ENCODE peak calls at places on chromosomes 7 and 10, in four cellular contexts. Z is K562, P is A549, U is HepG2. M is an unnamed sample.

GRCh38 chr7:152760384-152761115 is 998 bp downstream of the ACTR3B start:
- DNase-seq in P (no peak), U (no peak), Z (peak; percentile 33), M (no peak)

GRCh38 chr10:60978287-60979115 is 34.5 kb upstream of the RHOBTB1 start:
- DNase-seq in P (no peak), U (peak; percentile 89), Z (peak; percentile 78), M (no peak)

GRCh38 chr7:77570330-77571011 is 33.4 kb downstream of the PTPN12 start:
- DNase-seq in P (no peak), U (peak; percentile 41), Z (no peak), M (no peak)

GRCh38 chr10:62759599-62760175 is 44.8 kb upstream of the ADO start:
- DNase-seq in U (no peak), Z (no peak), P (no peak), M (no peak)

GRCh38 chr10:73887038-73888015 is 13.0 kb upstream of the CAMK2G start:
- DNase-seq in U (no peak), P (peak; percentile 62), Z (no peak), M (no peak)

GRCh38 chr10:30974355-30974754 is 57.3 kb downstream of the ZNF438 start:
- DNase-seq in U (no peak), Z (no peak), P (no peak), M (no peak)

GRCh38 chr10:132697568-132698200 is 88.3 kb downstream of the NKX6-2 start:
- DNase-seq in Z (no peak), U (no peak), P (no peak), M (peak; percentile 3)

GRCh38 chr7:21507627-21508343 is 35.1 kb upstream of the DNAH11 start:
- DNase-seq in Z (peak; percentile 19), P (no peak), U (peak; percentile 34), M (peak; percentile 71)

GRCh38 chr7:146966274-146966673 is 849.7 kb downstream of the CNTNAP2 start:
- DNase-seq in U (no peak), Z (no peak), P (no peak), M (no peak)

DNA sequence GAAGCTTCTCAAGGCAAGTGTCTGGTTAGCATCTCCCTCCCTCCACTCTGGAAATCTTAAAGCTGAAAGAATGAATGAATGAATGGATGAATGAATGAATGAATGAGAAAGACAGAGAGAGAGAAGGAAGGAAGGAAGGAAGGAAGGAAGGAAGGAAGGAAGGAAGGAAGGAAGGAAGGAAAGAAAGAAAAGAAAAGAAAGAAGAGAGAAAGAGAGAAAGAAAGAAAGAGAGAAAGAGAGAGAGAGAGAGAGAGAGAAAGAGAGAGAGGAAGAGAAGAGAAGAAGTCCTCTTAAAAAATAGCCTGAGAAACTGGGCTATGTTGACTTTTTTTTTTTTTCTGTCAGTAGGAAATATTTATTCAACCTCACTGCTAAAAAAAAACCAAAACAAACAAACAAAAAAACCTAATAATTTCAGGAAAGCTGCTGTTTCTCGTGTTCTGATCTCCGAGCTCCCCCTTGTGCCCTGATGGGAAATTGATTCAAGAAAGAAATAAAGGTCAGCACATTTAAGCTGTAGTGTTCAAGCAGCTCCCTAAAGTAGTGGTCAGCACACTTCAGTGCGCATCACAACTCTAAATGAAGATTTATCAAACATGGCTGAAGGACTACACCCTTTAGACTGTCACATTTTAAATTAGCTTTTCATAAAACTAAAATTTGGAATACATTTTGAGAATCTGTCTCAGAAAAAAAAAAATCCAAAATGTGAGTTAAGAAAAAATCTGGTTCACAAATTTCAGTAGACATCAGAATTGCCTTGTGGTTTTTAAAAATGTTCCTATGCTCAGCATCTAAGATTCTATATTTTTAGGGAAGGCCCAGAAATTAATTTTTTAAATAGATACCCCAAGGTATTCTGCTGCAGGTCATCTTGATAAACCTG is 154.3 kb downstream of the ELAPOR2 start:
- DNase-seq in Z (peak; percentile 20), P (peak; percentile 1), U (peak; percentile 16), M (peak; percentile 12)
- TF ChIP-seq HMGXB4 in Z (no peak), P (no peak), U (no peak), M (no peak)

GRCh38 chr7:99601656-99602310 is 3.7 kb downstream of the TMEM225B start:
- DNase-seq in Z (no peak), P (no peak), U (no peak), M (peak; percentile 48)
- TF ChIP-seq HMGXB4 in Z (no peak), P (no peak), U (no peak), M (no peak)

GRCh38 chr7:100654908-100655831 is 1.1 kb downstream of the ACTL6B start:
- DNase-seq in P (no peak), U (no peak), Z (no peak), M (no peak)

GRCh38 chr7:100649826-100650565 is 6.3 kb downstream of the ACTL6B start:
- DNase-seq in Z (no peak), P (no peak), U (no peak), M (no peak)
- TF ChIP-seq HMGXB4 in Z (no peak), P (no peak), U (no peak), M (no peak)

DNA sequence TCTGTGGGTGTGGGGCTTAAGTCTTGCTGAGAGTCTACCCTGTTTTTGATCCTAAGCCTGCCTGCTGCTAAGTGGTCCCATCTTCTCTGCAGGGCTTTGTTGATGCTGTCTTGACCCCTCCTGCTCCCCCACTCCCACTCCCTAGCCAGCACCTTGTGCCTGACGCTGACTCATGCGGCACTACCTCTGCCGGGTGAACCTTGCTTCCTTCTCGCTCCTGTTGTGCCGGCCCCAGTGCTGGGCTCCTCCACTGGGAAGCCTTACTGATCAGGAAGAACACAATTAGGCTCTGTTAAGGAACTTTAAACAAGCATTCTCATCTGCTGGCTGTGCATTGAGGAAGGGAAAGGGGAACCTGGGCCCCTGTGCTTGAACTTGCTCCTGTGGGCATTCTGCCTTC is 440.3 kb downstream of the PLXNA4 start:
- DNase-seq in P (no peak), Z (no peak), U (no peak), M (no peak)
- TF ChIP-seq HMGXB4 in P (no peak), Z (no peak), U (no peak), M (no peak)

DNA sequence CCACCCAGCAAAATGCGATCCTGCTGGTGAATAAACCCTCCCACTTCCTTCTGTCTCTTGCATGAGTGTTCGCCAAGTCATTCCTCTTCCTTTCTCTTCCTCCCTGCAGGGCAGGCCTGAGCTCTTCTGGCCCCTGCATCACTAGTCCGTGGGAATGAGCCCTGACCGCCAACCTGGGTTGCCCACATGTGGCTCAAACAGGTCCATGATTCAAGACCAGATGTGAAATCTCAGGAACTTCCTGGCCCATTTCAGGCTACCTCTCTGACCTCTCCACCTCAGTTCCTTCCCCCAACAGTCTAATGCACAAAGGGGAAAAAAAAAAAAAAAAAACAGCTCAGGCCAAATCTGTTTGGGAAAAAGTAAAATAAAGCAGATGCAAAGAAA is 5.4 kb upstream of the YWHAG start:
- DNase-seq in U (no peak), P (no peak), Z (no peak), M (no peak)
- TF ChIP-seq HMGXB4 in U (no peak), P (no peak), Z (no peak), M (no peak)

DNA sequence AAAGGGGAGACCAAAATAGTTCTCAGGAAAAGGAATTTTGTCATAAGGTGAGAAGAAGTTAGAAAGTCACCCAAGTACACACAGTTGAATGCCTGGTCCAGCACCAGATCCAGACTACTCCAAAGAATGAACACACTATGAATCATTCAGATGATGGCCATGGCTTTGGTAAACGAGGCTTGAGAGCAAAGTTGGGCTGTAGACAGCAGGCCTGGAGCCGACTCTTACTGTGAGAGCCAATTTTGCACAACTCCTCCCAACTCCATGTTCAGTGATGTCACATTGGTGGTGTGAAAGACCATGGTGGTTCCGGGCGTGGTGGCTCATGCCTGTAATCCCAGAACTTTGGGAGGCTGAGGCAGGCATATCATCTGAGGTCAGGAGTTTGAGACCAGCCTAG is 131.6 kb downstream of the PKD1L1 start:
- DNase-seq in Z (no peak), P (no peak), U (peak; percentile 35), M (no peak)
- TF ChIP-seq HMGXB4 in Z (no peak), P (no peak), U (no peak), M (no peak)

DNA sequence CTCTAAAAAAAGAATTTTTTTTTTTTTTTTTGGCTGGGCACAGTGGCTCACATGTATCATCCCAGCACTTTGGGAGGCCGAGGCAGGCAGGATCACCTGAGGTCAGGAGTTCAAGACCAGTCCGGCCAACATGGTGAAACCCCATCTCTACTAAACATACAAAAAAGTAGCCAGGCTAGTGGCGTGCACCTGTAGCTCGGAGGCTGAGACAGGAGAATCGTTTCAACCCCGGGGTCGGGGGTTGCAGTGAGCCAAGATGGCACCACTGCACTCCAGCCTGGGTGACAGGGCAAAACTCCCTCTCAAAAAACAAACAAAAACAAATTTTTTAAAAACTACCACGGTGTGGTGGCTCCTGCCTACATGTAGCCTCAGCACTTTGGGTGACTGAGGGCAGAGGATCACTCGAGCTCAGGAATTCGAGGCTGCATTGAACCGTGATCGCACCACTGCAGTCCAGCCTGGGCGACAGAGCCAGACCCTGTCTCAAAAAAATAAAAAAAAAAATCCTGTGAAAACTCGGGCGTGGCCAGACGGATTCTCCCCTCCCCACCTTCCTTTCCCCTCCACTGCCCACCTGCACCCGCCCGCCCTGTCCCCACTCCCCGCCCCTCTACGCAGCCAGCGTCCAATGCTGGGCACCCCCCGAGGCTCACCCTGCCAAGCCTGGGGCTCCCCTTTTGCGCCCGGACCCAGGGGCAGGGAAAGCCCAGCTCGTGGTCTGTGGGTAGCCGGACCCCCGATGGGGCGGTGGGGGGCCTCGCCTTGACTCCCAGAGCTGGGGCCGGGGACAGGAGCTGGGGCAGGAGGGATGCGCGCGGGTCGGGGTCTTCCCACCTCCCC is 678 bp upstream of the ORAI2 start:
- DNase-seq in Z (no peak), U (no peak), P (no peak), M (no peak)
- TF ChIP-seq HMGXB4 in Z (no peak), U (no peak), P (no peak), M (no peak)

GRCh38 chr10:134743-135600 is at the start of gene ZMYND11:
- DNase-seq in P (no peak), U (no peak), Z (peak; percentile 72), M (peak; percentile 53)
- TF ChIP-seq HMGXB4 in P (no peak), U (peak; percentile 7), Z (no peak), M (no peak)

GRCh38 chr7:29372351-29372931 is 177.9 kb downstream of the CHN2 start:
- DNase-seq in Z (no peak), P (no peak), U (no peak), M (no peak)

GRCh38 chr7:29375641-29376562 is 181.3 kb downstream of the CHN2 start:
- DNase-seq in P (no peak), U (peak; percentile 71), Z (no peak), M (no peak)

GRCh38 chr7:29369909-29370488 is 175.4 kb downstream of the CHN2 start:
- DNase-seq in U (no peak), Z (no peak), P (no peak), M (no peak)

GRCh38 chr7:29371472-29371871 is 176.9 kb downstream of the CHN2 start:
- DNase-seq in U (no peak), Z (no peak), P (no peak), M (no peak)

GRCh38 chr7:29370531-29371314 is 176.1 kb downstream of the CHN2 start:
- DNase-seq in Z (no peak), U (peak; percentile 12), P (no peak), M (no peak)
- TF ChIP-seq HMGXB4 in Z (no peak), U (no peak), P (no peak), M (no peak)